ENCODE peak calls at places on chromosomes 5 and 9, in seven cellular contexts. D, B, W, K, T, U and J are unnamed samples.

GRCh38 chr5:57348376-57348775 is 134.2 kb downstream of the ACTBL2 start:
- DNase-seq in D (no peak), B (no peak), W (no peak), K (no peak), T (no peak), U (no peak), J (no peak)

GRCh38 chr9:14361074-14361473 is 47.1 kb upstream of the NFIB start:
- DNase-seq in D (no peak), B (no peak), W (no peak), K (no peak), T (no peak), U (no peak), J (no peak)

GRCh38 chr9:2126331-2126789 is 111.2 kb downstream of the SMARCA2 start:
- DNase-seq in D (no peak), B (no peak), W (no peak), K (no peak), T (no peak), U (no peak), J (no peak)

GRCh38 chr5:142164315-142164714 is 55.7 kb downstream of the NDFIP1 start:
- DNase-seq in D (no peak), B (no peak), W (no peak), K (no peak), T (no peak), U (no peak), J (no peak)

GRCh38 chr5:84374568-84374967 is 10.1 kb downstream of the EDIL3 start:
- DNase-seq in D (no peak), B (no peak), W (no peak), K (no peak), T (no peak), U (no peak), J (no peak)

GRCh38 chr9:81416476-81417298 is 272.7 kb downstream of the TLE1 start:
- DNase-seq in D (no peak), B (no peak), W (no peak), K (no peak), T (peak), U (no peak), J (no peak)

GRCh38 chr9:94718936-94719335 is 7.6 kb upstream of the AOPEP start:
- DNase-seq in D (no peak), B (no peak), W (no peak), K (no peak), T (no peak), U (no peak), J (no peak)

GRCh38 chr5:149414405-149415244 is 35.5 kb upstream of the IL17B start:
- DNase-seq in D (no peak), B (no peak), W (no peak), K (no peak), T (no peak), U (no peak), J (no peak)

GRCh38 chr9:120040896-120041295 is 539.1 kb downstream of the CDK5RAP2 start:
- DNase-seq in D (no peak), B (no peak), W (no peak), K (no peak), T (no peak), U (no peak), J (no peak)

GRCh38 chr9:89882876-89883275 is 278.1 kb downstream of the GADD45G start:
- DNase-seq in D (peak), B (no peak), W (no peak), K (no peak), T (no peak), U (no peak), J (no peak)

GRCh38 chr5:170552486-170553122 is 48.8 kb downstream of the KCNIP1 start:
- DNase-seq in D (peak), B (no peak), W (peak), K (no peak), T (peak), U (peak), J (peak)

GRCh38 chr5:38697013-38697412 is 140.6 kb upstream of the LIFR start:
- DNase-seq in D (no peak), B (no peak), W (no peak), K (peak), T (no peak), U (peak), J (no peak)

GRCh38 chr9:80410106-80410505 is 838.3 kb downstream of the TLE4 start:
- DNase-seq in D (no peak), B (no peak), W (peak), K (no peak), T (no peak), U (no peak), J (no peak)

GRCh38 chr9:86721843-86722705 is 225.2 kb downstream of the GAS1 start:
- DNase-seq in D (no peak), B (no peak), W (peak), K (no peak), T (peak), U (peak), J (peak)